ENCODE peak calls at places on chromosome 5, in eight cellular contexts. L, R, I, D, W, C, O and B are unnamed samples. For H3K9me3, the result is how much of the 10 kb centered on the place peaks cover.

GRCh38 chr5:132427285-132428146 is 58.0 kb downstream of the SLC22A5 start:
- DNase-seq in W (peak), O (no peak), L (no peak), D (no peak), R (no peak), I (no peak), C (peak), B (peak)

GRCh38 chr5:89064691-89065207 is 181.8 kb upstream of the MEF2C start:
- DNase-seq in R (no peak), C (no peak), L (no peak), W (no peak), D (no peak), I (no peak), O (no peak), B (no peak)

GRCh38 chr5:1040571-1040970 is 32.0 kb downstream of the NKD2 start:
- DNase-seq in O (no peak), C (no peak), I (no peak), W (no peak), R (peak), D (no peak), L (no peak), B (no peak)

GRCh38 chr5:96565843-96566242 is 96.3 kb upstream of the CAST start:
- DNase-seq in L (no peak), C (peak), D (peak), W (no peak), R (no peak), I (no peak), O (no peak), B (no peak)

GRCh38 chr5:57366744-57367143 is 115.9 kb downstream of the ACTBL2 start:
- DNase-seq in D (no peak), W (no peak), O (no peak), C (no peak), I (no peak), L (peak), R (no peak), B (no peak)

GRCh38 chr5:15074651-15075050 is 203.1 kb upstream of the ANKH start:
- DNase-seq in W (no peak), D (no peak), I (no peak), R (no peak), O (no peak), L (no peak), C (no peak), B (no peak)

GRCh38 chr5:112691758-112692157 is 45.9 kb upstream of the APC start:
- DNase-seq in I (peak), L (peak), C (peak), D (peak), W (no peak), O (no peak), R (no peak), B (no peak)

GRCh38 chr5:62115009-62115408 is 191.0 kb upstream of the KIF2A start:
- DNase-seq in W (no peak), O (no peak), D (no peak), R (no peak), C (no peak), L (no peak), I (no peak), B (no peak)

GRCh38 chr5:180813418-180813817 is 10.8 kb upstream of the MGAT1 start:
- DNase-seq in R (peak), C (no peak), O (no peak), I (no peak), L (no peak), W (no peak), D (no peak), B (no peak)

GRCh38 chr5:96324708-96325107 is 108.3 kb downstream of the PCSK1 start:
- DNase-seq in D (peak), I (no peak), R (no peak), O (no peak), W (no peak), C (no peak), L (peak), B (no peak)

GRCh38 chr5:26833596-26833995 is 204.8 kb downstream of the CDH9 start:
- DNase-seq in W (no peak), O (no peak), D (no peak), R (no peak), I (no peak), L (no peak), C (no peak), B (no peak)

GRCh38 chr5:168070761-168071160 is 220.7 kb upstream of the WWC1 start:
- DNase-seq in I (no peak), W (no peak), L (no peak), D (no peak), C (no peak), O (no peak), R (no peak), B (no peak)

GRCh38 chr5:133247881-133248642 is 196.2 kb downstream of the HSPA4 start:
- DNase-seq in R (no peak), L (peak), D (peak), I (peak), O (no peak), W (no peak), C (peak), B (no peak)

GRCh38 chr5:171137768-171138540 is 171.1 kb upstream of the TLX3 start:
- DNase-seq in I (no peak), O (no peak), C (no peak), L (no peak), D (peak), R (no peak), W (no peak), B (no peak)

GRCh38 chr5:42929871-42930270 is 110.2 kb downstream of the ANXA2R start:
- DNase-seq in D (no peak), O (no peak), I (no peak), L (no peak), R (no peak), W (no peak), C (no peak), B (no peak)

GRCh38 chr5:178711572-178711971 is 18.9 kb downstream of the ZNF354A start:
- DNase-seq in D (no peak), O (no peak), L (no peak), W (no peak), C (no peak), R (no peak), I (no peak), B (no peak)
- H3K9me3 ChIP-seq in D (under half), O (half or more), L (half or more), W (half or more), C (under half), R (half or more), I (under half), B (under half)

GRCh38 chr5:150153957-150154617 is 1.6 kb downstream of the PDGFRB start:
- DNase-seq in O (no peak), L (peak), R (no peak), W (no peak), I (no peak), D (no peak), C (no peak), B (no peak)
- TF ChIP-seq POLR2AphosphoS5 in O (no peak), L (no peak), R (no peak), W (no peak), I (no peak), D (no peak), C (no peak), B (no peak)

GRCh38 chr5:58503634-58504033 is 12.4 kb downstream of the GAPT start:
- DNase-seq in I (no peak), R (no peak), O (no peak), C (no peak), D (no peak), W (no peak), L (no peak), B (no peak)
- H3K9me3 ChIP-seq in I (under half), R (under half), O (under half), C (under half), D (under half), W (under half), L (under half), B (under half)

GRCh38 chr5:99019812-99020697 is 91.2 kb upstream of the CHD1 start:
- DNase-seq in O (no peak), L (peak), C (no peak), W (no peak), D (peak), R (no peak), I (no peak), B (no peak)
- TF ChIP-seq POLR2AphosphoS5 in O (no peak), L (no peak), C (peak), W (no peak), D (no peak), R (peak), I (no peak), B (peak)

DNA sequence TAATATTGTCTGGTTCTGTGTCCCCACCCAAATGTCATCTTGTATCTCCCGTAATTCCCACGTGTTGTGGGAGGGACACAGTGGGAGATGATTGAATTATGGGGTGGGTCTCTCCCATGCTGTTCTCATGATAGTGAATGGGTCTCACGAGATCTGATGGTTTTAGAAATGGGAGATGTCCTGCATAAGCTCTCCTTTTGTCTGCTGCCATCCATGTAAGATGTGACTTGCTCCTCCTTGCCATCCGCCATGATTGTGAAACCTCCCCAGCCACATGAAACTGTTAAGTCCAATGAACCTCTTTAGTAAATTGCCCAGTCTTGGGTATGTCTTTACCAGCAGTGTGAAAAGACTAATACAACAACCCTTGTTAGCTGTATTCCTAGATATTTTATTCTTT is 44.5 kb downstream of the GIN1 start:
- DNase-seq in L (no peak), O (no peak), C (no peak), I (no peak), W (no peak), R (no peak), D (no peak), B (no peak)
- H3K9me3 ChIP-seq in L (under half), O (under half), C (under half), I (under half), W (half or more), R (under half), D (under half), B (under half)

DNA sequence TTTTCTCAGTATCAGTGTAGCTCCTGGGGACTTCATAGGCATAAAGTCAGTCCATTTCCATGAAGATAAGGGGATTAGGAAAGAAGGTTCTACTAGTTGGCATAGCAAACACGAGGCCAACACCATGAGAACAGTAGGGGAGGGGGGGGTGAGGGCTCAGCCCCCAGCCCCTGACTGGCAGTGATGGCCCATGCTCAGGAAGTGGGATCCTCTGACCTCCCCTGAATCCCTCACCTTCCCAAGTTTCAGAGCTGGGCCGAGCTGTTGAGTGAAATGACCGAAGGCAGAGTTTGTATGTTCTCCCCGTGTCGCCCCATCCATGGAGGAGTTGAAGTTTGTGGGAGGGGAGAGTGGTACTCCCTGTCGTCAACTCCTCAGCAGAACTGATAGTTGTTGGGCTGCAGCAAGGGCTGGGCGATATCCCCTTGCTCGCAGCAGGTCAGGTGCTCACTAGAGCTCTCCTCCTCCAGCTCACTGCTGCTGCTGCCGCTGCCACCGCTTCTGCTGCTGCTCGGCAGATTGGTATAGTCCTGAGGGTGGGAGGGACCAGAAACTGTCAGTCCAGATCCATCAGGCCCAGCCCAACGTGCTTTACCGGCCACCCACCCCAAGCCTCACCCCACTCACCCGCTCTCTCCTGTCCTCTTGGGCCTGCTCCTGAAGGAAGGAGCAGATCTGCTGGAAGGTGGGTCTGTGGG is 32.5 kb downstream of the CSF1R start:
- DNase-seq in L (no peak), I (no peak), O (no peak), D (no peak), C (peak), R (no peak), W (no peak), B (no peak)
- TF ChIP-seq POLR2AphosphoS5 in L (no peak), I (no peak), O (no peak), D (no peak), C (no peak), R (no peak), W (no peak), B (no peak)

GRCh38 chr5:176131771-176132170 is 106.5 kb upstream of the SIMC1 start:
- DNase-seq in O (no peak), L (no peak), R (no peak), I (no peak), D (no peak), C (no peak), W (no peak), B (no peak)

GRCh38 chr5:176133877-176134276 is 104.3 kb upstream of the SIMC1 start:
- DNase-seq in C (peak), O (no peak), L (no peak), W (no peak), R (no peak), I (no peak), D (no peak), B (no peak)

GRCh38 chr5:176132471-176133288 is 105.5 kb upstream of the SIMC1 start:
- DNase-seq in R (no peak), L (no peak), D (no peak), C (no peak), I (no peak), W (no peak), O (no peak), B (no peak)

GRCh38 chr5:176133289-176133870 is 104.8 kb upstream of the SIMC1 start:
- DNase-seq in L (no peak), O (no peak), C (peak), I (no peak), D (no peak), R (no peak), W (no peak), B (no peak)

GRCh38 chr5:176134529-176135223 is 103.5 kb upstream of the SIMC1 start:
- DNase-seq in L (no peak), C (peak), D (no peak), W (no peak), I (no peak), R (no peak), O (no peak), B (no peak)
- H3K9me3 ChIP-seq in L (under half), C (under half), D (under half), W (under half), I (under half), R (under half), O (under half), B (under half)

GRCh38 chr5:172151661-172152210 is 36.3 kb downstream of the STK10 start:
- DNase-seq in C (no peak), D (no peak), I (peak), L (no peak), O (no peak), W (no peak), R (no peak), B (no peak)

GRCh38 chr5:172148381-172148780 is 39.6 kb downstream of the STK10 start:
- DNase-seq in D (no peak), O (no peak), I (peak), R (no peak), C (no peak), L (no peak), W (no peak), B (no peak)

GRCh38 chr5:172149073-172149472 is 39.0 kb downstream of the STK10 start:
- DNase-seq in W (no peak), D (no peak), L (no peak), R (no peak), I (peak), O (no peak), C (no peak), B (no peak)

GRCh38 chr5:172147857-172148256 is 40.2 kb downstream of the STK10 start:
- DNase-seq in C (no peak), R (no peak), L (no peak), O (no peak), W (no peak), D (no peak), I (peak), B (no peak)

DNA sequence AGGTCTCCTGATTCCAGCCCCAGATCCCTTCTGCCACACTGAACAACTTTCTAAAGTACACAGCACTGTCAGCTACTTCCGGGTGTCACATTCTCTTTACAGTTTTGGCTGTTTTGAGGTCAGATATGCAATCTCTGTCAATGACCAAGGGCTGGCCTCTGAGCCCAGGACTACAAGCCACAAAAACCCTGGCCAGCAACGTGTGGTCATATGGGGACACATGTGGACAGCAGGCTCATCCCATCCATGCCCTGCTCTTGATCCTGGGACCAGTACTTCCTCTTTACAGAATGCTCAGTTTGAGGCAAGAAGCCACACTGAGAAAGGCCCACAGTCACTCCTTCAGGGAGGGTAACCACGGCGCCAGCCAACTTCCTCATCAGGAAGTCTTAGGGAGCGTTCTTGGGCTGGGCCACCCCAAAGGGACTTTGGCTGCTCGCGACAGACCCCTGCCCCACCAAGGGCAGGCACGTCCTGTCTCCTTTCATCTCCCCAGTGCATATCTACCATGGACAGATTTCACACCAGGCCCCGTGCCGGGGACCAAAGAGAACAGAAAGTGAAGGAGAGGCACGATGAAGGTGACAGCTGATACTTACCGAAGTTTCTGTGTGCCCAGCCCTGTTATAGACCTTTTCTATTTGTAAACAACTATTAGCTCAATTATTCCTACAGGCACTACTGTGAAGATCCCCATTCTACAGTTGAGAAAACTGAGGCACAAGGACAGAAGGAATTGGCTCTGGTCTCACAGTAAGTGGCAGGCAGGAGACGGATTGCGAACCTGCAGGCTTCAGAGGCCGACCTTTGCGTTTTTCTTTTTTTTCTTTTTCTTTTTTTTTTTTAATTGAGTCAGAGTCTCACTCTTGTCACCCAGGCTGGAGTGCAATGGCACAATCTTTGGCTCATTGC is 37.3 kb downstream of the STK10 start:
- DNase-seq in I (peak), C (no peak), R (peak), L (no peak), D (no peak), W (peak), O (no peak), B (no peak)
- TF ChIP-seq POLR2AphosphoS5 in I (no peak), C (no peak), R (no peak), L (no peak), D (no peak), W (peak), O (no peak), B (no peak)